ENCODE peak calls at places on chromosomes 5 and 9, in five cellular contexts. B, X, L, F and C are unnamed samples.

GRCh38 chr9:95091574-95091970 is 225.9 kb downstream of the FANCC start:
- ATAC-seq in X (no peak), L (no peak), F (peak; percentile 0), B (peak; percentile 30), C (no peak)

GRCh38 chr5:141841781-141842180 is 36.4 kb downstream of the PCDH1 start:
- ATAC-seq in B (no peak), F (no peak), X (no peak), L (no peak), C (no peak)

GRCh38 chr5:16350816-16351215 is 114.8 kb downstream of the ZNF622 start:
- ATAC-seq in X (no peak), F (no peak), B (no peak), L (no peak), C (no peak)

GRCh38 chr5:91361055-91361701 is 21.9 kb downstream of the ARRDC3 start:
- ATAC-seq in B (no peak), F (no peak), X (peak; percentile 78), L (peak; percentile 46), C (no peak)

GRCh38 chr9:130634801-130635200 is 29.6 kb upstream of the PRDM12 start:
- ATAC-seq in L (no peak), B (no peak), F (no peak), X (no peak), C (no peak)

GRCh38 chr5:75524071-75524470 is 12.4 kb downstream of the POLK start:
- ATAC-seq in X (peak; percentile 88), L (peak; percentile 32), B (peak; percentile 90), F (no peak), C (no peak)

GRCh38 chr9:36218411-36218901 is 27.7 kb downstream of the CLTA start:
- ATAC-seq in L (no peak), B (no peak), F (no peak), X (no peak), C (no peak)

GRCh38 chr9:125659201-125659840 is 47.7 kb downstream of the MAPKAP1 start:
- ATAC-seq in X (peak; percentile 28), F (no peak), L (no peak), B (peak; percentile 24), C (no peak)

GRCh38 chr5:149497357-149497756 is 53.9 kb downstream of the CSNK1A1 start:
- ATAC-seq in B (no peak), X (no peak), F (peak; percentile 34), L (no peak), C (no peak)

GRCh38 chr5:16741007-16741406 is 124.2 kb upstream of the RETREG1 start:
- ATAC-seq in F (no peak), L (no peak), X (no peak), B (peak; percentile 7), C (no peak)

GRCh38 chr9:125272697-125273096 is 11.1 kb downstream of the GAPVD1 start:
- ATAC-seq in X (no peak), F (no peak), L (no peak), B (no peak), C (no peak)

GRCh38 chr5:113214606-113215323 is 220.0 kb downstream of the TSSK1B start:
- ATAC-seq in X (no peak), B (no peak), F (no peak), L (no peak), C (no peak)

GRCh38 chr5:167919268-167919560 is 372.2 kb upstream of the WWC1 start:
- ATAC-seq in L (no peak), F (no peak), B (no peak), X (no peak), C (no peak)

GRCh38 chr5:14182761-14183160 is 39.6 kb downstream of the TRIO start:
- ATAC-seq in F (no peak), B (peak; percentile 56), L (no peak), X (no peak), C (no peak)

GRCh38 chr5:39073759-39074008 is 515 bp downstream of the RICTOR start:
- ATAC-seq in L (peak; percentile 10), X (peak; percentile 34), B (peak; percentile 51), F (peak; percentile 51), C (no peak)

GRCh38 chr9:113205449-113206247 is 15.4 kb downstream of the FKBP15 start:
- ATAC-seq in F (no peak), B (no peak), L (no peak), X (no peak), C (no peak)

GRCh38 chr9:137174722-137175293 is 3.0 kb upstream of the TMEM210 start:
- ATAC-seq in L (peak; percentile 37), B (peak; percentile 9), X (peak; percentile 5), F (no peak), C (no peak)

GRCh38 chr5:126414874-126415502 is 8.2 kb upstream of the GRAMD2B start:
- ATAC-seq in X (no peak), L (no peak), B (no peak), F (no peak), C (peak; percentile 90)

GRCh38 chr5:142767925-142768324 is 2.3 kb upstream of the ARHGAP26 start:
- ATAC-seq in L (no peak), F (no peak), X (no peak), B (no peak), C (no peak)

GRCh38 chr5:171999877-172000276 is 6.6 kb downstream of the FBXW11 start:
- ATAC-seq in L (no peak), F (no peak), B (no peak), X (peak; percentile 70), C (no peak)

GRCh38 chr9:21965401-21965951 is 28.7 kb downstream of the CDKN2A start:
- ATAC-seq in B (peak; percentile 86), X (peak; percentile 96), L (peak; percentile 60), F (no peak), C (peak; percentile 36)

GRCh38 chr9:86794356-86795046 is 152.8 kb downstream of the GAS1 start:
- ATAC-seq in X (no peak), B (no peak), L (no peak), F (no peak), C (peak; percentile 26)

GRCh38 chr5:87127426-87127825 is 140.3 kb upstream of the RASA1 start:
- ATAC-seq in L (no peak), F (no peak), X (peak; percentile 61), B (peak; percentile 97), C (no peak)

GRCh38 chr5:71924325-71924724 is 182.9 kb upstream of the MAP1B start:
- ATAC-seq in L (no peak), B (no peak), F (no peak), X (no peak), C (no peak)

GRCh38 chr5:7185742-7186141 is 210.2 kb upstream of the ADCY2 start:
- ATAC-seq in X (no peak), F (no peak), L (no peak), B (peak; percentile 54), C (no peak)

GRCh38 chr9:121192518-121192917 is 9.2 kb downstream of the RAB14 start:
- ATAC-seq in X (peak; percentile 3), L (no peak), B (no peak), F (no peak), C (no peak)

GRCh38 chr5:151077419-151077818 is 3.4 kb downstream of the TNIP1 start:
- ATAC-seq in B (no peak), X (no peak), L (no peak), F (no peak), C (no peak)

GRCh38 chr5:83760579-83760978 is 39.9 kb upstream of the HAPLN1 start:
- ATAC-seq in X (no peak), L (no peak), F (no peak), B (no peak), C (no peak)

GRCh38 chr9:78397045-78397843 is 100.3 kb downstream of the PSAT1 start:
- ATAC-seq in X (no peak), L (no peak), F (no peak), B (peak; percentile 15), C (no peak)

DNA sequence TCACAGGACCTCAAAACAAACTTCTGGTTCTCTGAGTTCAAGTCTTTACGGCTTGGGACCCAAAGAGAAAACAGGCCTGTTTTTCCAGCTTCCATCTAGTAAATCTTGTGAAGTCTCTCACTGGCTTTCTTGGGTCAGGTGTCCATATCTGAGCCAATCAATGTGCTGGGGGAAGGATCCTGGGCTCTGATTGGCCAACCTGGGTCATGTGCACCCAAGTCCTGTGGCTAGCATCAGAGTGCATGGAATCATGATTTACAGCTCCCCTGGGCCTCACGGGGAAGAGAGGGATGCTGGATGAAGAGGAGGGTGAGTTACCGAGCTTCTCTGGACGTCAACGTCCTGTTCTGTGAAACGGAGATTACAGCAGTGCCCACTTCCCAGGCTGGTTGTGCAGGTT is 19.4 kb downstream of the CXCL14 start:
- ATAC-seq in B (peak; percentile 60), L (no peak), X (peak; percentile 50), F (no peak), C (no peak)
- TF ChIP-seq CTCF in B (no peak), L (no peak), X (no peak), F (no peak), C (no peak)

DNA sequence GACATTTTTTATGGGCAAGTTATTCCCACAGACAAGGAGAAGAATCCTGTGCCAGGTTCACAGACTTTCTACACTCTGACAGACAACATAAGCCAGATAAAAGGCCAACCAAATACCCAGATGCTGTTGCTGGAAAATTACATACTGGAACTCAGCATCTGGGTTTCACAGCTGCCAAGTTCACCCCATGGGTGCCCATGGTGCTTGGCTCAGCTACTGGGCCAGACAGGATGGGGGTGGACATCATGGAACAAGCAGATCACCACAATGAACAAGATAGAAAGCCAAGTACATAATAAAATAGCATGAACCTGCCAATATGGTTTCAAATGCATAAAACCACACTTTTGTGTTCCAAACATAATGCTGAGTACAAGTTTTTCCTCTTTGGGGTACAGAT is 999.8 kb downstream of the NR2F1-AS1 start:
- ATAC-seq in L (no peak), B (no peak), X (no peak), F (no peak), C (no peak)
- TF ChIP-seq CTCF in L (no peak), B (no peak), X (no peak), F (no peak), C (no peak)

GRCh38 chr9:69812068-69813000 is 8.3 kb upstream of the CFAP95 start:
- ATAC-seq in X (no peak), F (no peak), B (no peak), L (no peak), C (no peak)

GRCh38 chr9:69811329-69811989 is 9.2 kb upstream of the CFAP95 start:
- ATAC-seq in X (peak; percentile 71), L (no peak), F (no peak), B (no peak), C (no peak)

GRCh38 chr9:69805962-69806633 is 14.5 kb upstream of the CFAP95 start:
- ATAC-seq in L (no peak), X (peak; percentile 38), F (no peak), B (no peak), C (peak; percentile 65)

GRCh38 chr9:69806642-69807041 is 14.0 kb upstream of the CFAP95 start:
- ATAC-seq in L (no peak), B (no peak), F (no peak), X (no peak), C (no peak)

DNA sequence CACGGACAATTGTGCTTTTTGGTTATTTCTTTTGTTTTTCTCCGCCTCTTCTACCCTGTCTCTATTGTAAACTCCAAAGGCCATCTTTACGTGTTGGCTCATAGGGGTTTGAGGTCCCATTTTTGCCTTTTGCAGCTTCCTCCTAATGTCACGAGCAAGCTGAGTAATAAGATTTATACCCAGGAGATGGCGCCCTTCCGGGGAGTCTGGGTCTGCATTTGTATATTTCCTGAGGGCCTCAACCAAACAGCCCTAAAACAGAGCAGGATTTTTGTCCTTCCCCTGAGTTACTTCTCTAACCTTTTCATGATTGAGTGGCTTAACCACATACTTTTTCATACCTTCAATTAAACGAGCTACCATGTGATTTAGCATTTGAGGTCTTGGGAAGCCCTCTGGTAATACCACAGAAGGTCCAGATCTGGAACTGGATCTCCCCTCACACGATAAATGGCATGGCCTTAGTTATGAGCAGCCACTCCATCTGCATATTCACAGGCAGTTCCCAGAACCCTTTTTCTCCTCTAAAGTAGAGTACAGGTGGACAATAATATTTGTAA is 11.2 kb upstream of the CFAP95 start:
- ATAC-seq in B (peak; percentile 44), F (no peak), L (peak; percentile 41), X (peak; percentile 23), C (no peak)
- TF ChIP-seq CTCF in B (peak; percentile 60), F (no peak), L (peak; percentile 35), X (peak; percentile 5), C (no peak)

GRCh38 chr5:88190106-88190834 is 78.4 kb downstream of the TMEM161B start:
- ATAC-seq in X (no peak), F (no peak), B (no peak), L (no peak), C (no peak)
- TF ChIP-seq CTCF in X (no peak), F (no peak), B (peak; percentile 15), L (no peak), C (no peak)